ENCODE peak calls at places on chromosomes 5 and 9, in ten cellular contexts. One of them, this sample, is unnamed.

GRCh38 chr5:54927097-54927746 is 58.2 kb downstream of the ESM1 start:
- DNase-seq in neural progenitor cell: no peak
- DNase-seq in kidney: no peak
- DNase-seq in HFF-Myc: no peak
- DNase-seq in stimulated activated CD8-positive, alpha-beta memory T cell treated with anti-CD3 and anti-CD28 coated beads, Interleukin-2, amount 100 ng/mL, for 1 hour: no peak
- DNase-seq in GM23248: no peak
- DNase-seq in SHP77: no peak
- DNase-seq in lower lobe of right lung: no peak
- DNase-seq in GM13977: no peak
- DNase-seq in T-helper 9 cell: no peak
- DNase-seq in this sample: no peak

GRCh38 chr9:95409650-95410426 is 92.3 kb upstream of the FANCC start:
- DNase-seq in T-helper 9 cell: no peak
- DNase-seq in neural progenitor cell: no peak
- DNase-seq in stimulated activated CD8-positive, alpha-beta memory T cell treated with anti-CD3 and anti-CD28 coated beads, Interleukin-2, amount 100 ng/mL, for 1 hour: no peak
- DNase-seq in HFF-Myc: peak
- DNase-seq in SHP77: no peak
- DNase-seq in GM13977: no peak
- DNase-seq in kidney: peak
- DNase-seq in GM23248: peak
- DNase-seq in lower lobe of right lung: no peak
- DNase-seq in this sample: no peak

GRCh38 chr9:135329571-135330306 is 149.8 kb upstream of the PPP1R26 start:
- DNase-seq in T-helper 9 cell: no peak
- DNase-seq in neural progenitor cell: peak
- DNase-seq in SHP77: peak
- DNase-seq in stimulated activated CD8-positive, alpha-beta memory T cell treated with anti-CD3 and anti-CD28 coated beads, Interleukin-2, amount 100 ng/mL, for 1 hour: no peak
- DNase-seq in lower lobe of right lung: no peak
- DNase-seq in GM23248: no peak
- DNase-seq in GM13977: no peak
- DNase-seq in kidney: peak
- DNase-seq in HFF-Myc: no peak
- DNase-seq in this sample: peak

GRCh38 chr5:65837139-65837538 is 89.2 kb upstream of the ERBIN start:
- DNase-seq in stimulated activated CD8-positive, alpha-beta memory T cell treated with anti-CD3 and anti-CD28 coated beads, Interleukin-2, amount 100 ng/mL, for 1 hour: no peak
- DNase-seq in lower lobe of right lung: no peak
- DNase-seq in GM13977: no peak
- DNase-seq in SHP77: no peak
- DNase-seq in neural progenitor cell: no peak
- DNase-seq in HFF-Myc: no peak
- DNase-seq in kidney: no peak
- DNase-seq in T-helper 9 cell: no peak
- DNase-seq in GM23248: peak
- DNase-seq in this sample: no peak

GRCh38 chr9:110532908-110533665 is 46.5 kb downstream of the SVEP1 start:
- DNase-seq in kidney: no peak
- DNase-seq in GM13977: no peak
- DNase-seq in GM23248: peak
- DNase-seq in lower lobe of right lung: no peak
- DNase-seq in neural progenitor cell: no peak
- DNase-seq in HFF-Myc: no peak
- DNase-seq in SHP77: no peak
- DNase-seq in T-helper 9 cell: no peak
- DNase-seq in stimulated activated CD8-positive, alpha-beta memory T cell treated with anti-CD3 and anti-CD28 coated beads, Interleukin-2, amount 100 ng/mL, for 1 hour: no peak
- DNase-seq in this sample: no peak

GRCh38 chr5:146052780-146053179 is 52.6 kb downstream of the PLAC8L1 start:
- DNase-seq in stimulated activated CD8-positive, alpha-beta memory T cell treated with anti-CD3 and anti-CD28 coated beads, Interleukin-2, amount 100 ng/mL, for 1 hour: no peak
- DNase-seq in HFF-Myc: no peak
- DNase-seq in GM13977: no peak
- DNase-seq in T-helper 9 cell: no peak
- DNase-seq in GM23248: no peak
- DNase-seq in lower lobe of right lung: no peak
- DNase-seq in neural progenitor cell: peak
- DNase-seq in kidney: no peak
- DNase-seq in SHP77: no peak
- DNase-seq in this sample: no peak

GRCh38 chr5:61010759-61011460 is 65.9 kb downstream of the NDUFAF2 start:
- DNase-seq in GM13977: no peak
- DNase-seq in GM23248: peak
- DNase-seq in kidney: no peak
- DNase-seq in stimulated activated CD8-positive, alpha-beta memory T cell treated with anti-CD3 and anti-CD28 coated beads, Interleukin-2, amount 100 ng/mL, for 1 hour: no peak
- DNase-seq in HFF-Myc: no peak
- DNase-seq in neural progenitor cell: peak
- DNase-seq in SHP77: no peak
- DNase-seq in T-helper 9 cell: no peak
- DNase-seq in lower lobe of right lung: no peak
- DNase-seq in this sample: no peak

GRCh38 chr5:68141494-68141893 is 74.1 kb upstream of the PIK3R1 start:
- DNase-seq in HFF-Myc: no peak
- DNase-seq in GM23248: peak
- DNase-seq in GM13977: peak
- DNase-seq in neural progenitor cell: no peak
- DNase-seq in T-helper 9 cell: no peak
- DNase-seq in SHP77: no peak
- DNase-seq in lower lobe of right lung: no peak
- DNase-seq in stimulated activated CD8-positive, alpha-beta memory T cell treated with anti-CD3 and anti-CD28 coated beads, Interleukin-2, amount 100 ng/mL, for 1 hour: no peak
- DNase-seq in kidney: no peak
- DNase-seq in this sample: no peak

GRCh38 chr9:99112750-99113417 is 8.0 kb downstream of the TGFBR1 start:
- DNase-seq in HFF-Myc: no peak
- DNase-seq in T-helper 9 cell: peak
- DNase-seq in GM23248: no peak
- DNase-seq in stimulated activated CD8-positive, alpha-beta memory T cell treated with anti-CD3 and anti-CD28 coated beads, Interleukin-2, amount 100 ng/mL, for 1 hour: no peak
- DNase-seq in lower lobe of right lung: no peak
- DNase-seq in GM13977: no peak
- DNase-seq in neural progenitor cell: no peak
- DNase-seq in kidney: no peak
- DNase-seq in SHP77: no peak
- DNase-seq in this sample: no peak